ENCODE peak calls at places on chromosome 4, in four cellular contexts. H, Z, P and L are unnamed samples.

GRCh38 chr4:71974681-71975080 is 57.1 kb upstream of the NPFFR2 start:
- DNase-seq in H (peak; percentile 87), Z (no peak), P (no peak), L (peak; percentile 6)

GRCh38 chr4:1843852-1844251 is 12.1 kb downstream of the LETM1 start:
- DNase-seq in H (no peak), Z (no peak), P (no peak), L (no peak)

GRCh38 chr4:121728066-121728465 is 31.3 kb upstream of the ANXA5 start:
- DNase-seq in H (no peak), Z (no peak), P (no peak), L (peak; percentile 88)

GRCh38 chr4:78004270-78004669 is 52.9 kb upstream of the FRAS1 start:
- DNase-seq in H (no peak), Z (no peak), P (no peak), L (no peak)

GRCh38 chr4:184471872-184472539 is 2.3 kb downstream of the IRF2 start:
- DNase-seq in H (no peak), Z (no peak), P (no peak), L (peak; percentile 30)

GRCh38 chr4:138111462-138112000 is 130.6 kb downstream of the SLC7A11 start:
- DNase-seq in H (peak; percentile 91), Z (peak; percentile 54), P (peak; percentile 49), L (peak; percentile 29)

GRCh38 chr4:52665592-52665991 is 6.5 kb upstream of the USP46 start:
- DNase-seq in H (peak; percentile 43), Z (no peak), P (no peak), L (no peak)

GRCh38 chr4:8568068-8568668 is 12.0 kb upstream of the GPR78 start:
- DNase-seq in H (peak; percentile 96), Z (peak; percentile 65), P (peak; percentile 63), L (peak; percentile 7)

GRCh38 chr4:152187693-152188092 is 348.2 kb downstream of the FBXW7 start:
- DNase-seq in H (no peak), Z (no peak), P (no peak), L (no peak)

GRCh38 chr4:63090641-63091040 is 1318.6 kb downstream of the TECRL start:
- DNase-seq in H (no peak), Z (no peak), P (no peak), L (no peak)

GRCh38 chr4:119683518-119683917 is 54.9 kb upstream of the PDE5A start:
- DNase-seq in H (no peak), Z (no peak), P (no peak), L (peak; percentile 93)

GRCh38 chr4:186685744-186686143 is 37.9 kb downstream of the FAT1 start:
- DNase-seq in H (peak; percentile 80), Z (no peak), P (no peak), L (peak; percentile 92)

GRCh38 chr4:141036786-141037185 is 96.5 kb downstream of the RNF150 start:
- DNase-seq in H (no peak), Z (no peak), P (no peak), L (peak; percentile 23)

GRCh38 chr4:163707873-163708272 is 213.4 kb downstream of the TMA16 start:
- DNase-seq in H (peak; percentile 23), Z (no peak), P (no peak), L (no peak)

GRCh38 chr4:15375707-15376106 is 52.1 kb upstream of the C1QTNF7 start:
- DNase-seq in H (no peak), Z (no peak), P (no peak), L (no peak)

GRCh38 chr4:38058186-38058585 is 98.0 kb downstream of the PTTG2 start:
- DNase-seq in H (no peak), Z (no peak), P (no peak), L (no peak)

GRCh38 chr4:86848136-86848535 is 1.0 kb downstream of the SLC10A6 start:
- DNase-seq in H (peak; percentile 45), Z (no peak), P (no peak), L (no peak)

GRCh38 chr4:6419452-6420028 is 52.9 kb downstream of the PPP2R2C start:
- DNase-seq in H (no peak), Z (no peak), P (no peak), L (peak; percentile 4)

GRCh38 chr4:175827510-175827909 is 15.4 kb upstream of the GPM6A start:
- DNase-seq in H (no peak), Z (no peak), P (no peak), L (no peak)

GRCh38 chr4:99915449-99915848 is 21.2 kb upstream of the LAMTOR3 start:
- DNase-seq in H (no peak), Z (no peak), P (no peak), L (peak; percentile 7)

GRCh38 chr4:137238456-137238855 is 293.8 kb downstream of the PCDH18 start:
- DNase-seq in H (no peak), Z (no peak), P (no peak), L (no peak)

GRCh38 chr4:84420608-84421007 is 78.5 kb downstream of the NKX6-1 start:
- DNase-seq in H (no peak), Z (no peak), P (no peak), L (no peak)

GRCh38 chr4:32087211-32087610 is 1367.0 kb downstream of the PCDH7 start:
- DNase-seq in H (no peak), Z (no peak), P (no peak), L (no peak)

GRCh38 chr4:6892190-6892908 is 17.3 kb upstream of the TBC1D14 start:
- DNase-seq in H (peak; percentile 39), Z (peak; percentile 74), P (no peak), L (peak; percentile 79)

GRCh38 chr4:10075953-10076391 is 40.6 kb downstream of the WDR1 start:
- DNase-seq in H (no peak), Z (no peak), P (no peak), L (no peak)

GRCh38 chr4:83113429-83113786 is 1.1 kb downstream of the PLAC8 start:
- DNase-seq in H (no peak), Z (no peak), P (no peak), L (no peak)

GRCh38 chr4:30756553-30756952 is 36.4 kb downstream of the PCDH7 start:
- DNase-seq in H (no peak), Z (no peak), P (no peak), L (no peak)

DNA sequence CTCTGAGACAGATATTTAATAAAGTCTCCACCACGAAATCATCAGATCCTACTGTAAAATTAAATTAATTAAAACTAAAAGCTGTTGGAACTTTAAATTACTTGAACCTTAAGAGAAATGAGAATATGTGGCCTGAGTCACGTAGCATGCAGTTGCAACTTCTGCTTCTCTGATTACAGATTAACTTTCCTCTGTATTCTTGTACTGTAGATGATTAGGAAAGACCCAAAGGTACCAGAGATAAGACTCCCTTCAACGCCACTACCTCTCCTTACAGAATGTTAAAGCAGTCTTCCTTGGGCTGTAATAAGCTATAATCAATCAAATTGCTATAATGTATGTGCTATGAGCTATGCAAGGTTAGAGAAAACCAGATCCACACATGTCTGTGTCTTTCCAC is 47.9 kb downstream of the FAM13A start:
- DNase-seq in H (no peak), Z (no peak), P (no peak), L (no peak)
- H3K27ac ChIP-seq in H (no peak overlapping the region), Z (no peak overlapping the region), P (no peak overlapping the region), L (no peak overlapping the region)

DNA sequence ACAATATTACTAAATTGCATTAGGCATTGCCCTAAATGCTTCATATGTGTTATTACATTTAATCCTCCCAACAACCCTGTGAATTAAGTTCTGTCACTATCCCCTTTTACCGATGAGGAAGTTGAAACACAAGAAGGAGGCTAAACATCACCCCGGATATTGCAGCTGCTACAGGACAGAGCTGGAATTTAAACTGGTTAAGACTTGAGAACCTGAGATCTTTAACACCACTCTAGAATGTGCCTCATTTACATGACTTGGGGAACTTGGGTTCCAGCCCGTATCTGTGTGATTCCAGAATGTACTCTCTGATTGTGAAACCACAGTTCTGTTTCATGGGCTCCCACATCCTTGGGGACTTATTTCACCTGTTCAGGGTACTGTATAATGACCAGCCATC is 165.1 kb upstream of the PPARGC1A start:
- DNase-seq in H (peak; percentile 19), Z (no peak), P (no peak), L (no peak)
- H3K56ac ChIP-seq in H (no peak overlapping the region), Z (no peak overlapping the region), P (no peak overlapping the region), L (no peak overlapping the region)

GRCh38 chr4:47926667-47927258 is 12.4 kb upstream of the NFXL1 start:
- DNase-seq in H (peak; percentile 87), Z (peak; percentile 82), P (no peak), L (peak; percentile 47)
- H3K27ac ChIP-seq in H (no peak overlapping the region), Z (no peak overlapping the region), P (no peak overlapping the region), L (no peak overlapping the region)

GRCh38 chr4:153468587-153468986 is 2.4 kb downstream of the TMEM131L start:
- DNase-seq in H (no peak), Z (no peak), P (no peak), L (no peak)
- H3K56ac ChIP-seq in H (no peak overlapping the region), Z (no peak overlapping the region), P (no peak overlapping the region), L (no peak overlapping the region)

GRCh38 chr4:26786916-26787315 is 73.7 kb upstream of the STIM2 start:
- DNase-seq in H (no peak), Z (no peak), P (no peak), L (no peak)

GRCh38 chr4:26785766-26786165 is 74.9 kb upstream of the STIM2 start:
- DNase-seq in H (no peak), Z (no peak), P (no peak), L (no peak)

GRCh38 chr4:26789208-26789607 is 71.4 kb upstream of the STIM2 start:
- DNase-seq in H (no peak), Z (no peak), P (no peak), L (no peak)

GRCh38 chr4:26788341-26788733 is 72.3 kb upstream of the STIM2 start:
- DNase-seq in H (no peak), Z (no peak), P (no peak), L (peak; percentile 12)

GRCh38 chr4:26787461-26788340 is 72.9 kb upstream of the STIM2 start:
- DNase-seq in H (peak; percentile 81), Z (peak; percentile 70), P (peak; percentile 64), L (peak; percentile 76)
- H3K27ac ChIP-seq in H (no peak overlapping the region), Z (no peak overlapping the region), P (no peak overlapping the region), L (no peak overlapping the region)